ENCODE peak calls at places on chromosomes 16 and 17, in nine cellular contexts. D is retina; C is GM12864; F is HFFc6; E is cardiac septum; U is SHP77; N is heart left ventricle; L is stimulated activated CD8-positive, alpha-beta memory T cell treated with anti-CD3 and anti-CD28 coated beads, Interleukin-15, amount 100 ng/mL, for 4 hours; V is activated naive CD4-positive, alpha-beta T cell. M is an unnamed sample.

GRCh38 chr16:18983565-18984424 is at the start of gene TMC7:
- DNase-seq in D (peak), C (no peak), F (peak), E (peak), U (peak), N (peak), L (no peak), V (no peak), M (no peak)

GRCh38 chr16:89393731-89394406 is 96.5 kb downstream of the ANKRD11 start:
- DNase-seq in D (no peak), C (no peak), F (no peak), E (no peak), U (no peak), N (peak), L (no peak), V (no peak), M (no peak)

GRCh38 chr17:40515011-40515410 is 13.6 kb upstream of the TNS4 start:
- DNase-seq in D (no peak), C (no peak), F (no peak), E (peak), U (no peak), N (no peak), L (no peak), V (no peak), M (no peak)

GRCh38 chr16:85448557-85449194 is 164.4 kb upstream of the GSE1 start:
- DNase-seq in D (peak), C (no peak), F (no peak), E (no peak), U (peak), N (no peak), L (peak), V (no peak), M (peak)

GRCh38 chr17:41571561-41572434 is at the start of gene KRT9:
- DNase-seq in D (peak), C (no peak), F (no peak), E (no peak), U (no peak), N (no peak), L (no peak), V (no peak), M (no peak)

GRCh38 chr17:1590031-1590746 is 27.6 kb upstream of the PITPNA start:
- DNase-seq in D (no peak), C (no peak), F (peak), E (no peak), U (no peak), N (peak), L (no peak), V (no peak), M (no peak)

GRCh38 chr16:56691885-56692284 is 9.6 kb downstream of the MT1X start:
- DNase-seq in D (no peak), C (no peak), F (peak), E (no peak), U (no peak), N (no peak), L (no peak), V (no peak), M (no peak)

GRCh38 chr17:1111599-1112443 is 68.0 kb downstream of the ABR start:
- DNase-seq in D (no peak), C (no peak), F (no peak), E (no peak), U (peak), N (no peak), L (no peak), V (no peak), M (no peak)

GRCh38 chr16:52066951-52067350 is 480.0 kb downstream of the TOX3 start:
- DNase-seq in D (no peak), C (no peak), F (no peak), E (no peak), U (no peak), N (no peak), L (no peak), V (no peak), M (no peak)